ENCODE peak calls at places on chromosomes 5 and 9, in eight cellular contexts. S is heart right ventricle; U is GM04503; I is HS-27A; C is posterior vena cava; W is H4; A is stimulated activated CD4-positive, alpha-beta T cell treated with anti-CD3 and anti-CD28 coated beads, TNF-alpha, amount 100 ng/mL, for 4 hours; D is central memory CD4-positive, alpha-beta T cell. Z is an unnamed sample.

GRCh38 chr5:51488803-51489642 is 105.8 kb downstream of the ISL1 start:
- DNase-seq in I (no peak), U (no peak), W (no peak), C (no peak), S (no peak), A (no peak), D (no peak), Z (no peak)

GRCh38 chr5:27406020-27406419 is 367.6 kb upstream of the CDH9 start:
- DNase-seq in S (no peak), I (no peak), C (no peak), U (no peak), A (no peak), D (no peak), W (no peak), Z (no peak)

GRCh38 chr9:14616188-14616982 is 76.8 kb downstream of the ZDHHC21 start:
- DNase-seq in I (peak; percentile 5), U (peak; percentile 13), D (peak; percentile 9), S (no peak), W (peak; percentile 48), C (no peak), A (no peak), Z (peak; percentile 61)

GRCh38 chr9:5893591-5894236 is 3.0 kb downstream of the MLANA start:
- DNase-seq in W (no peak), S (no peak), U (no peak), A (no peak), D (no peak), I (no peak), C (no peak), Z (no peak)

GRCh38 chr9:35673132-35673997 is at the start of gene CA9:
- DNase-seq in D (no peak), U (no peak), S (peak; percentile 43), C (peak; percentile 46), A (no peak), I (no peak), W (no peak), Z (peak; percentile 79)

GRCh38 chr9:113998529-113999255 is 79.4 kb downstream of the AMBP start:
- DNase-seq in W (no peak), D (no peak), C (peak; percentile 67), U (no peak), A (no peak), I (no peak), S (peak; percentile 4), Z (peak; percentile 11)

GRCh38 chr9:137606005-137606601 is 617 bp downstream of the ARRDC1 start:
- DNase-seq in I (no peak), D (no peak), W (no peak), S (no peak), A (no peak), U (no peak), C (peak; percentile 86), Z (peak; percentile 51)

GRCh38 chr9:110942522-110942921 is 95.7 kb downstream of the LPAR1 start:
- DNase-seq in I (peak; percentile 79), U (no peak), C (no peak), W (no peak), D (no peak), S (no peak), A (no peak), Z (no peak)

GRCh38 chr9:137411670-137412380 is 11.1 kb downstream of the EXD3 start:
- DNase-seq in D (no peak), C (peak; percentile 91), U (no peak), W (peak; percentile 96), A (no peak), I (peak; percentile 53), S (peak; percentile 89), Z (no peak)

GRCh38 chr9:114718801-114719221 is 36.8 kb upstream of the TEX48 start:
- DNase-seq in S (no peak), D (peak; percentile 73), I (no peak), U (no peak), A (peak; percentile 82), C (no peak), W (peak; percentile 49), Z (peak; percentile 46)

GRCh38 chr5:148221510-148221909 is 16.8 kb upstream of the MARCOL start:
- DNase-seq in D (no peak), U (no peak), A (no peak), I (no peak), W (no peak), S (no peak), C (no peak), Z (no peak)

GRCh38 chr5:171867786-171868185 is 82.2 kb downstream of the SMIM23 start:
- DNase-seq in A (no peak), C (no peak), I (no peak), D (no peak), U (no peak), W (no peak), S (no peak), Z (no peak)

GRCh38 chr5:45274241-45274640 is 421.9 kb downstream of the HCN1 start:
- DNase-seq in U (no peak), I (no peak), D (no peak), S (no peak), W (no peak), A (no peak), C (no peak), Z (no peak)

GRCh38 chr5:132820162-132820754 is 7.2 kb downstream of the SOWAHA start:
- DNase-seq in U (no peak), D (peak; percentile 75), W (peak; percentile 82), A (peak; percentile 88), S (peak; percentile 91), C (peak; percentile 97), I (peak; percentile 35), Z (peak; percentile 97)

GRCh38 chr5:53503819-53504218 is 23.4 kb downstream of the FST start:
- DNase-seq in W (no peak), C (no peak), I (no peak), A (no peak), S (no peak), U (no peak), D (no peak), Z (no peak)

GRCh38 chr5:32173394-32174010 is 617 bp downstream of the GOLPH3 start:
- DNase-seq in A (peak; percentile 9), C (peak; percentile 86), D (peak; percentile 37), U (no peak), W (peak; percentile 36), I (no peak), S (peak; percentile 68), Z (peak; percentile 79)

GRCh38 chr5:135266301-135266630 is 132.8 kb downstream of the MACROH2A1 start:
- DNase-seq in D (no peak), W (no peak), C (no peak), I (no peak), A (no peak), S (no peak), U (no peak), Z (no peak)

GRCh38 chr5:145697251-145698016 is 137.7 kb downstream of the PRELID2 start:
- DNase-seq in A (no peak), D (no peak), U (peak; percentile 4), C (no peak), W (peak; percentile 67), I (no peak), S (no peak), Z (peak; percentile 21)